ENCODE peak calls at places on chromosomes 7 and 10, in six cellular contexts. Y is heart right ventricle, X is tibial artery, H is astrocyte, K is upper lobe of left lung, B is GM23338. F is an unnamed sample.

GRCh38 chr7:141875453-141875852 is 34.2 kb upstream of the PRSS37 start:
- DNase-seq in Y (no peak), X (no peak), H (no peak), K (no peak), B (peak; percentile 49), F (no peak)

GRCh38 chr7:154928136-154929005 is 74.6 kb downstream of the PAXIP1 start:
- DNase-seq in Y (peak; percentile 38), X (no peak), H (peak; percentile 72), K (no peak), B (peak; percentile 59), F (peak; percentile 94)

GRCh38 chr7:130909161-130909836 is 175.3 kb upstream of the KLF14 start:
- DNase-seq in Y (no peak), X (no peak), H (no peak), K (no peak), B (no peak), F (no peak)

GRCh38 chr10:123772645-123773508 is 106.7 kb downstream of the GPR26 start:
- DNase-seq in Y (no peak), X (no peak), H (no peak), K (no peak), B (no peak), F (no peak)

GRCh38 chr7:45984386-45985295 is 63.6 kb upstream of the IGFBP3 start:
- DNase-seq in Y (no peak), X (no peak), H (no peak), K (no peak), B (no peak), F (no peak)

GRCh38 chr10:11863353-11864105 is 40.4 kb downstream of the PROSER2 start:
- DNase-seq in Y (no peak), X (no peak), H (no peak), K (no peak), B (no peak), F (no peak)

GRCh38 chr10:14409247-14409646 is 78.5 kb upstream of the FRMD4A start:
- DNase-seq in Y (no peak), X (no peak), H (no peak), K (no peak), B (no peak), F (no peak)

GRCh38 chr10:116553378-116553980 is 7.7 kb downstream of the PNLIP start:
- DNase-seq in Y (no peak), X (no peak), H (no peak), K (no peak), B (no peak), F (no peak)

GRCh38 chr7:47581821-47582747 is at the start of gene TNS3:
- DNase-seq in Y (no peak), X (peak; percentile 81), H (no peak), K (peak; percentile 49), B (peak; percentile 78), F (peak; percentile 65)

GRCh38 chr7:30348083-30348560 is 63.7 kb downstream of the ZNRF2 start:
- DNase-seq in Y (no peak), X (no peak), H (peak; percentile 93), K (peak; percentile 50), B (peak; percentile 40), F (peak; percentile 84)

GRCh38 chr10:5776881-5777197 is 36.4 kb downstream of the GDI2 start:
- DNase-seq in Y (no peak), X (no peak), H (peak; percentile 78), K (no peak), B (no peak), F (no peak)

GRCh38 chr10:66162560-66163143 is 763.2 kb upstream of the LRRTM3 start:
- DNase-seq in Y (no peak), X (no peak), H (no peak), K (no peak), B (no peak), F (no peak)

GRCh38 chr10:86226016-86226415 is 140.6 kb downstream of the GRID1 start:
- DNase-seq in Y (no peak), X (no peak), H (no peak), K (no peak), B (no peak), F (no peak)

GRCh38 chr10:69797959-69798358 is 3.7 kb upstream of the COL13A1 start:
- DNase-seq in Y (no peak), X (no peak), H (no peak), K (no peak), B (no peak), F (no peak)

GRCh38 chr10:97321032-97321806 is 2.1 kb downstream of the FRAT1 start:
- DNase-seq in Y (peak; percentile 43), X (peak; percentile 76), H (no peak), K (peak; percentile 52), B (peak; percentile 79), F (no peak)

GRCh38 chr10:123402656-123403055 is 248.5 kb downstream of the BUB3 start:
- DNase-seq in Y (no peak), X (no peak), H (no peak), K (no peak), B (no peak), F (no peak)

GRCh38 chr10:122054046-122055025 is 65.4 kb downstream of the TACC2 start:
- DNase-seq in Y (peak; percentile 76), X (peak; percentile 81), H (peak; percentile 28), K (peak; percentile 64), B (peak; percentile 83), F (peak; percentile 24)

GRCh38 chr7:129561677-129562424 is 49.7 kb upstream of the NRF1 start:
- DNase-seq in Y (no peak), X (no peak), H (no peak), K (no peak), B (peak; percentile 49), F (no peak)

GRCh38 chr10:60208676-60209269 is 180.9 kb downstream of the ANK3 start:
- DNase-seq in Y (no peak), X (no peak), H (no peak), K (no peak), B (peak; percentile 83), F (peak; percentile 18)

GRCh38 chr10:89659185-89660131 is 14.4 kb upstream of the PANK1 start:
- DNase-seq in Y (no peak), X (no peak), H (peak; percentile 83), K (no peak), B (no peak), F (no peak)

GRCh38 chr10:89665302-89665701 is 20.3 kb upstream of the PANK1 start:
- DNase-seq in Y (no peak), X (no peak), H (no peak), K (no peak), B (no peak), F (no peak)

GRCh38 chr10:89663144-89663543 is 18.1 kb upstream of the PANK1 start:
- DNase-seq in Y (no peak), X (no peak), H (no peak), K (no peak), B (no peak), F (no peak)

GRCh38 chr10:89664206-89664605 is 19.2 kb upstream of the PANK1 start:
- DNase-seq in Y (no peak), X (no peak), H (no peak), K (no peak), B (no peak), F (no peak)

GRCh38 chr10:89662596-89662995 is 17.6 kb upstream of the PANK1 start:
- DNase-seq in Y (no peak), X (no peak), H (no peak), K (no peak), B (no peak), F (no peak)
- H3K27me3 ChIP-seq in Y (no peaks in the 10 kb centered on the region), X (no peaks in the 10 kb centered on the region), H (no peaks in the 10 kb centered on the region), K (no peaks in the 10 kb centered on the region), B (no peaks in the 10 kb centered on the region), F (no peaks in the 10 kb centered on the region)

GRCh38 chr10:31242902-31243301 is 76.1 kb upstream of the ZEB1 start:
- DNase-seq in Y (peak; percentile 9), X (no peak), H (peak; percentile 97), K (no peak), B (no peak), F (peak; percentile 96)
- H3K27ac ChIP-seq in Y (no peak overlapping the region), X (no peak overlapping the region), H (peak overlapping the region; percentile 79), K (no peak overlapping the region), B (no peak overlapping the region), F (peak overlapping the region; percentile 48)

DNA sequence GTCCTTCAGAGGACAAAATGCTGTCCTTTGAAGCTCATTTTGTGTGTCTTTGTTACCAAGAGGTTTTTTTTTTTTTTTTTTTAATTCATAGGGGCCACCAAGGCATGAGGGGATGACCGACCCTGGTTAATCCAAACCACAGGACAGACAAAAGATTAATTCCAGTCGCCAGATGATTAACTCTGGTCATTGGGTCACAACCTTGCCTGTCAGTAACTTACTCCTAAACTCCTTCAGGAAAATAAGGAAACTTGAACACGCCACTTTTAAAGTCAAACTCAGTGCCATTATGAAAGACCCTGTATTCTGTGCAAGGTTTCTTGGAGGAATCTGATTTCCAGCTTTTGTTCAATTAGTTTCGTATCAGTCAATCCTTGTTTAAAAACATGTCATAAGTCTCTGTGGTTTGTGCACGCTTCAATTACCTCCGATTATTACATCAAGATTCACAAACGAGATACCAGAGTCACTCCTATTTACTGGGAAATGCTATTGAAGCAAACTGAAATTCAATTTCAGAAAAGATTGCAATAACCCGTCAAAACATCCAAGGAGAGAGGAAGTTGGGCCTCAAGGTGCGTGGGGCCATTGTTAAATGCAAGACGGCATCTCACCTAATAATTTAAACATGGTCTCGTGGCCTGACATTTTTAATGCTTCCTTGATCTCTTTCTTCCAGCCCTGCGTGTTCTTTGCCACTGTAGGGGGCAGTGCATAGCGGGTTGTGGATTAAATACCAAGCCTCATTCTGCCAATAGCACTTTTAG is 44.0 kb downstream of the NRP1 start:
- DNase-seq in Y (no peak), X (no peak), H (peak; percentile 53), K (no peak), B (peak; percentile 28), F (peak; percentile 39)
- H3K4me1 ChIP-seq in Y (peaks cover 16% of the 10 kb centered on the region), X (peaks cover 75% of the 10 kb centered on the region), H (peaks cover 29% of the 10 kb centered on the region), K (peaks cover 22% of the 10 kb centered on the region), B (peaks cover 14% of the 10 kb centered on the region), F (peaks cover 31% of the 10 kb centered on the region)

GRCh38 chr10:43074827-43075611 is 1.9 kb upstream of the RET start:
- DNase-seq in Y (no peak), X (no peak), H (no peak), K (no peak), B (no peak), F (no peak)
- H3K27me3 ChIP-seq in Y (peaks cover 64% of the 10 kb centered on the region), X (peaks cover 78% of the 10 kb centered on the region), H (peaks cover 18% of the 10 kb centered on the region), K (peaks cover 23% of the 10 kb centered on the region), B (peaks cover 39% of the 10 kb centered on the region), F (peaks cover 35% of the 10 kb centered on the region)

GRCh38 chr7:3965794-3966395 is 664.8 kb downstream of the SDK1 start:
- DNase-seq in Y (no peak), X (no peak), H (no peak), K (no peak), B (no peak), F (no peak)
- H3K27ac ChIP-seq in Y (no peak overlapping the region), X (no peak overlapping the region), H (no peak overlapping the region), K (no peak overlapping the region), B (no peak overlapping the region), F (no peak overlapping the region)

GRCh38 chr10:119705434-119705831 is 20.4 kb upstream of the INPP5F start:
- DNase-seq in Y (no peak), X (no peak), H (no peak), K (no peak), B (no peak), F (no peak)
- H3K4me1 ChIP-seq in Y (no peaks in the 10 kb centered on the region), X (peaks cover 11% of the 10 kb centered on the region), H (peaks cover 5% of the 10 kb centered on the region), K (no peaks in the 10 kb centered on the region), B (peaks cover 9% of the 10 kb centered on the region), F (peaks cover 9% of the 10 kb centered on the region)

DNA sequence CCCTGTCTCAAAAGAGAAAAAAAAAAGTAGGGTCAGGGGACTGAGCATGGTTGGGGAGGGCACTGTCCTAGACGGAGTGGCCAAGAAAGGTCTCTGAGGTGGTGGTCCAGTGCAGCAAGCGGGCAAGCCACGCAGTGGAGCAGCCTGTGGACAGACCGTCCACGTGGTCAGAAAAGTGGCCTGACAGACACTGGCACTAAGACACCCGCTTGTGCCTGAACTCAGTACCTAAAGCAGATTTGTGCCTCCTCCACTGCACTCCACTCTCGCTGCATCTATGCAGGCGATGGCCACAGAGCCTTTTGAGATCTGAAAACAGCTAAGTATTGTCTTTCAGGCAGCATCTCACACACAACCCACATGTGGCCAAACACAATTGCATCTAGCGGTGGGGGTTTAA is 8.8 kb downstream of the ASB10 start:
- DNase-seq in Y (no peak), X (peak; percentile 51), H (no peak), K (no peak), B (no peak), F (no peak)
- H3K27me3 ChIP-seq in Y (peaks cover 26% of the 10 kb centered on the region), X (peaks cover 75% of the 10 kb centered on the region), H (peaks cover 24% of the 10 kb centered on the region), K (no peaks in the 10 kb centered on the region), B (peaks cover 31% of the 10 kb centered on the region), F (peaks cover 50% of the 10 kb centered on the region)